ENCODE peak calls at places on chromosomes 5 and 9, in seven cellular contexts. P is retinal pigment epithelial cell, S is NB4, Z is hepatocyte, C is AG04449, K is foreskin fibroblast, T is heart left ventricle. M is an unnamed sample.

GRCh38 chr9:127066775-127067111 is 55.7 kb downstream of the ANGPTL2 start:
- DNase-seq in P (no peak), C (no peak), K (peak), S (peak), T (no peak), Z (peak), M (no peak)

GRCh38 chr5:36688722-36689121 is 82.3 kb downstream of the SLC1A3 start:
- DNase-seq in P (no peak), K (peak), C (no peak), T (no peak), S (peak), Z (peak), M (no peak)

GRCh38 chr5:102625446-102625845 is 126.6 kb upstream of the SLCO6A1 start:
- DNase-seq in S (no peak), C (no peak), T (no peak), K (no peak), Z (no peak), P (no peak), M (no peak)

GRCh38 chr9:85258823-85259370 is 482.9 kb downstream of the AGTPBP1 start:
- DNase-seq in Z (peak), K (peak), T (peak), C (peak), P (peak), S (peak), M (peak)

GRCh38 chr9:130847306-130848217 is 12.5 kb downstream of the ABL1 start:
- DNase-seq in P (no peak), Z (peak), S (peak), C (peak), K (peak), T (peak), M (peak)

GRCh38 chr5:85453026-85453349 is 1068.3 kb upstream of the EDIL3 start:
- DNase-seq in T (no peak), Z (no peak), S (peak), C (no peak), K (no peak), P (peak), M (no peak)

GRCh38 chr9:125332527-125332926 is 70.9 kb downstream of the GAPVD1 start:
- DNase-seq in Z (no peak), T (no peak), P (no peak), K (no peak), S (peak), C (no peak), M (no peak)

GRCh38 chr5:54304031-54304430 is 6.3 kb downstream of the ARL15 start:
- DNase-seq in C (no peak), T (no peak), K (no peak), P (no peak), Z (no peak), S (peak), M (no peak)

GRCh38 chr9:87441251-87441650 is 56.4 kb upstream of the DAPK1 start:
- DNase-seq in Z (no peak), K (no peak), S (no peak), C (no peak), P (no peak), T (no peak), M (peak)

GRCh38 chr5:61817472-61818326 is 485.6 kb downstream of the ZSWIM6 start:
- DNase-seq in S (peak), K (peak), P (peak), C (peak), T (peak), Z (peak), M (peak)

GRCh38 chr9:88745281-88746001 is 210.5 kb downstream of the NXNL2 start:
- DNase-seq in K (peak), Z (peak), T (no peak), S (peak), C (peak), P (no peak), M (no peak)

GRCh38 chr5:159678800-159679392 is 237.4 kb upstream of the ADRA1B start:
- DNase-seq in T (no peak), P (no peak), C (no peak), Z (no peak), S (no peak), K (no peak), M (peak)

GRCh38 chr5:159680095-159680494 is 236.2 kb upstream of the ADRA1B start:
- DNase-seq in K (no peak), P (no peak), T (no peak), C (no peak), S (peak), Z (no peak), M (no peak)

GRCh38 chr5:159682623-159683022 is 233.7 kb upstream of the ADRA1B start:
- DNase-seq in Z (no peak), K (no peak), S (peak), T (no peak), C (no peak), P (no peak), M (no peak)
- TF ChIP-seq CTCF in Z (no peak), K (no peak), S (no peak), T (peak), C (no peak), P (no peak), M (no peak)

GRCh38 chr9:137640862-137641261 is 22.1 kb downstream of the EHMT1 start:
- DNase-seq in C (no peak), S (no peak), Z (no peak), T (no peak), P (no peak), K (no peak), M (no peak)

GRCh38 chr9:137639303-137640051 is 20.7 kb downstream of the EHMT1 start:
- DNase-seq in Z (no peak), P (no peak), T (no peak), S (no peak), K (no peak), C (no peak), M (no peak)

GRCh38 chr9:137642118-137642601 is 23.4 kb downstream of the EHMT1 start:
- DNase-seq in P (no peak), T (no peak), Z (no peak), K (no peak), S (no peak), C (no peak), M (no peak)

GRCh38 chr9:137642892-137643291 is 24.1 kb downstream of the EHMT1 start:
- DNase-seq in P (no peak), Z (no peak), S (no peak), K (no peak), T (no peak), C (no peak), M (no peak)

GRCh38 chr9:137638680-137639079 is 19.9 kb downstream of the EHMT1 start:
- DNase-seq in T (no peak), S (no peak), Z (no peak), K (no peak), P (no peak), C (no peak), M (no peak)
- H3K4me3 ChIP-seq in T (peak), S (no peak), Z (no peak), K (peak), P (no peak), C (no peak), M (no peak)

GRCh38 chr9:122214507-122214906 is 14.2 kb downstream of the LHX6 start:
- DNase-seq in C (no peak), Z (no peak), T (no peak), S (no peak), P (no peak), K (no peak), M (no peak)

GRCh38 chr9:122212473-122213004 is 16.2 kb downstream of the LHX6 start:
- DNase-seq in P (no peak), Z (no peak), S (no peak), C (no peak), T (no peak), K (no peak), M (no peak)

GRCh38 chr9:122213102-122213588 is 15.6 kb downstream of the LHX6 start:
- DNase-seq in Z (no peak), P (no peak), T (no peak), K (no peak), S (no peak), C (no peak), M (no peak)

GRCh38 chr9:122215663-122216062 is 13.1 kb downstream of the LHX6 start:
- DNase-seq in P (no peak), K (no peak), S (no peak), Z (no peak), T (no peak), C (no peak), M (no peak)

GRCh38 chr9:122213589-122214413 is 15.0 kb downstream of the LHX6 start:
- DNase-seq in P (no peak), C (no peak), K (no peak), T (no peak), Z (peak), S (peak), M (no peak)
- TF ChIP-seq CTCF in P (no peak), C (no peak), K (no peak), T (no peak), Z (no peak), S (no peak), M (no peak)

GRCh38 chr9:109098221-109098959 is 21.4 kb downstream of the TMEM245 start:
- DNase-seq in K (peak), T (no peak), C (no peak), P (peak), S (no peak), Z (peak), M (no peak)
- H3K4me3 ChIP-seq in K (peak), T (peak), C (no peak), P (no peak), S (no peak), Z (no peak), M (no peak)

GRCh38 chr9:94982211-94982610 is 255.7 kb downstream of the AOPEP start:
- DNase-seq in K (no peak), S (no peak), P (no peak), T (no peak), C (no peak), Z (no peak), M (no peak)

GRCh38 chr9:94983552-94983951 is 257.1 kb downstream of the AOPEP start:
- DNase-seq in K (no peak), P (no peak), C (no peak), T (no peak), Z (no peak), S (no peak), M (no peak)

GRCh38 chr9:94979904-94980507 is 253.5 kb downstream of the AOPEP start:
- DNase-seq in P (no peak), K (no peak), C (no peak), S (no peak), Z (no peak), T (no peak), M (no peak)

GRCh38 chr9:94981661-94982060 is 255.2 kb downstream of the AOPEP start:
- DNase-seq in S (no peak), C (no peak), Z (no peak), K (no peak), T (no peak), P (no peak), M (no peak)

GRCh38 chr9:94980947-94981632 is 254.6 kb downstream of the AOPEP start:
- DNase-seq in Z (no peak), P (no peak), K (no peak), S (no peak), C (no peak), T (no peak), M (no peak)
- TF ChIP-seq CTCF in Z (no peak), P (no peak), K (no peak), S (no peak), C (no peak), T (no peak), M (no peak)